ENCODE peak calls at places on chromosomes 6 and 20, in four cellular contexts. One of them, this sample, is unnamed.

GRCh38 chr6:116438590-116439448 is 22.4 kb upstream of the CALHM6 start:
- DNase-seq in left ventricle myocardium inferior: no peak
- DNase-seq in pancreas: no peak
- DNase-seq in psoas muscle: no peak
- DNase-seq in this sample: no peak

GRCh38 chr6:159982726-159983506 is 14.0 kb downstream of the IGF2R start:
- DNase-seq in psoas muscle: no peak
- DNase-seq in left ventricle myocardium inferior: no peak
- DNase-seq in pancreas: no peak
- DNase-seq in this sample: no peak

GRCh38 chr6:154403803-154404202 is 47.2 kb upstream of the IPCEF1 start:
- DNase-seq in psoas muscle: no peak
- DNase-seq in left ventricle myocardium inferior: no peak
- DNase-seq in pancreas: no peak
- DNase-seq in this sample: peak; percentile 25

GRCh38 chr6:42915737-42916136 is at the start of gene PTCRA:
- DNase-seq in left ventricle myocardium inferior: no peak
- DNase-seq in psoas muscle: no peak
- DNase-seq in pancreas: no peak
- DNase-seq in this sample: no peak

GRCh38 chr6:117072134-117072533 is 193.2 kb upstream of the VGLL2 start:
- DNase-seq in pancreas: no peak
- DNase-seq in psoas muscle: peak; percentile 54
- DNase-seq in left ventricle myocardium inferior: peak; percentile 51
- DNase-seq in this sample: no peak

GRCh38 chr6:31125162-31125561 is 4.9 kb upstream of the CDSN start:
- DNase-seq in pancreas: no peak
- DNase-seq in left ventricle myocardium inferior: peak; percentile 44
- DNase-seq in psoas muscle: no peak
- DNase-seq in this sample: peak; percentile 84

GRCh38 chr20:7375905-7376304 is 564.4 kb downstream of the HAO1 start:
- DNase-seq in left ventricle myocardium inferior: no peak
- DNase-seq in pancreas: no peak
- DNase-seq in psoas muscle: no peak
- DNase-seq in this sample: no peak

GRCh38 chr6:119138906-119139541 is 60.6 kb upstream of the FAM184A start:
- DNase-seq in left ventricle myocardium inferior: no peak
- DNase-seq in psoas muscle: no peak
- DNase-seq in pancreas: no peak
- DNase-seq in this sample: no peak

GRCh38 chr6:159104931-159105330 is 60.1 kb upstream of the TAGAP start:
- DNase-seq in pancreas: no peak
- DNase-seq in left ventricle myocardium inferior: no peak
- DNase-seq in psoas muscle: peak; percentile 33
- DNase-seq in this sample: no peak

GRCh38 chr6:1316482-1317220 is 4.8 kb downstream of the FOXQ1 start:
- DNase-seq in pancreas: no peak
- DNase-seq in left ventricle myocardium inferior: no peak
- DNase-seq in psoas muscle: no peak
- DNase-seq in this sample: no peak

GRCh38 chr6:100573169-100573568 is 108.4 kb upstream of the SIM1 start:
- DNase-seq in pancreas: no peak
- DNase-seq in psoas muscle: no peak
- DNase-seq in left ventricle myocardium inferior: no peak
- DNase-seq in this sample: no peak

GRCh38 chr20:52812231-52812847 is 159.8 kb upstream of the TSHZ2 start:
- DNase-seq in pancreas: no peak
- DNase-seq in left ventricle myocardium inferior: no peak
- DNase-seq in psoas muscle: no peak
- DNase-seq in this sample: no peak

GRCh38 chr20:39117486-39117885 is 155.3 kb downstream of the DHX35 start:
- DNase-seq in pancreas: no peak
- DNase-seq in left ventricle myocardium inferior: no peak
- DNase-seq in psoas muscle: no peak
- DNase-seq in this sample: no peak

GRCh38 chr20:4305091-4305490 is 289.7 kb upstream of the RNF24 start:
- DNase-seq in left ventricle myocardium inferior: no peak
- DNase-seq in pancreas: no peak
- DNase-seq in psoas muscle: no peak
- DNase-seq in this sample: no peak

GRCh38 chr20:9594284-9594875 is 80.0 kb downstream of the LAMP5 start:
- DNase-seq in psoas muscle: no peak
- DNase-seq in pancreas: no peak
- DNase-seq in left ventricle myocardium inferior: no peak
- DNase-seq in this sample: no peak

GRCh38 chr6:38239719-38240451 is 399.8 kb downstream of the BTBD9 start:
- DNase-seq in psoas muscle: no peak
- DNase-seq in pancreas: no peak
- DNase-seq in left ventricle myocardium inferior: no peak
- DNase-seq in this sample: no peak

GRCh38 chr6:146209942-146210341 is 181.1 kb downstream of the GRM1 start:
- DNase-seq in psoas muscle: no peak
- DNase-seq in left ventricle myocardium inferior: no peak
- DNase-seq in pancreas: no peak
- DNase-seq in this sample: no peak

GRCh38 chr20:39049684-39050554 is 87.8 kb downstream of the DHX35 start:
- DNase-seq in pancreas: peak; percentile 70
- DNase-seq in left ventricle myocardium inferior: peak; percentile 75
- DNase-seq in psoas muscle: peak; percentile 85
- DNase-seq in this sample: peak; percentile 79

GRCh38 chr20:35387334-35387733 is 24.4 kb downstream of the UQCC1 start:
- DNase-seq in pancreas: no peak
- DNase-seq in psoas muscle: no peak
- DNase-seq in left ventricle myocardium inferior: no peak
- DNase-seq in this sample: no peak

GRCh38 chr6:157768863-157769551 is 54.0 kb upstream of the SNX9 start:
- DNase-seq in psoas muscle: no peak
- DNase-seq in pancreas: no peak
- DNase-seq in left ventricle myocardium inferior: no peak
- DNase-seq in this sample: no peak

DNA sequence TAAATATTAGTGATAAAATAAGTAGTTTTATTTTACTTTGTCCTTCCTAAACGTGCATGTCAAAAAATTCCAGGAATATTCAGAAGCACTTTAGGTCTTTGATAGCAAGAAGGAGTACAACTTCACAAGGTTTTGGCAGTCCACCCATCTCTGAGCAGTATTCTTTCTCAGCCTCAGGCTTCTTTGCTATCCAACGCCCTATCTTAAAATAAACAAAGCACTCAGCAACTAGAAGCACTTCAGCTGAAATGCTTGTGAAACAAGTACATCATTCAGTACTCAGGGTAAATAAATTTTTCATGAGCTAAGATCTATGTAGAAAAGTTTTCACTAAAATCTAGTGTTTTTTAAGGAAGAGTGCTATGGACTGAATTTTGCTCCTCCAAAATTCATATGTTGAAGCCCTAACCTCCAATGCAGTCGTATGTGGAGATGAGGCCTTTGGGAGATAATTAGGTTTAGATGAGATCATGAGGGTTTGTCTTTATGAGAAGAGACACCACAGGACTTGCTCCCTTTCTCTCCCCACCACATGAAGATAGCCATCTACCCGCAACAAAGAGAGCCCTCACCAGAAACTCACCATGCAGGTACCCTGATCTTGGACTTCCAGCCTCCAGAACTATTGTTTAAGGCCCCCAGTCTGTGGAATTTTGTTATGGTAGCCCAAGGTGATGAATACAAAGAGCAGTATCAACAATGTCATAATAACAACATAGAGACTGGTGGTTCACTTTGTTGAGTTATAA is 539.1 kb downstream of the TFAP2A start:
- DNase-seq in pancreas: no peak
- DNase-seq in psoas muscle: no peak
- DNase-seq in left ventricle myocardium inferior: no peak
- DNase-seq in this sample: no peak
- H3K9me3 ChIP-seq in pancreas: no peaks in the 10 kb centered on the region
- H3K9me3 ChIP-seq in psoas muscle: no peaks in the 10 kb centered on the region
- H3K9me3 ChIP-seq in left ventricle myocardium inferior: peaks cover 28% of the 10 kb centered on the region
- H3K9me3 ChIP-seq in this sample: no peaks in the 10 kb centered on the region

DNA sequence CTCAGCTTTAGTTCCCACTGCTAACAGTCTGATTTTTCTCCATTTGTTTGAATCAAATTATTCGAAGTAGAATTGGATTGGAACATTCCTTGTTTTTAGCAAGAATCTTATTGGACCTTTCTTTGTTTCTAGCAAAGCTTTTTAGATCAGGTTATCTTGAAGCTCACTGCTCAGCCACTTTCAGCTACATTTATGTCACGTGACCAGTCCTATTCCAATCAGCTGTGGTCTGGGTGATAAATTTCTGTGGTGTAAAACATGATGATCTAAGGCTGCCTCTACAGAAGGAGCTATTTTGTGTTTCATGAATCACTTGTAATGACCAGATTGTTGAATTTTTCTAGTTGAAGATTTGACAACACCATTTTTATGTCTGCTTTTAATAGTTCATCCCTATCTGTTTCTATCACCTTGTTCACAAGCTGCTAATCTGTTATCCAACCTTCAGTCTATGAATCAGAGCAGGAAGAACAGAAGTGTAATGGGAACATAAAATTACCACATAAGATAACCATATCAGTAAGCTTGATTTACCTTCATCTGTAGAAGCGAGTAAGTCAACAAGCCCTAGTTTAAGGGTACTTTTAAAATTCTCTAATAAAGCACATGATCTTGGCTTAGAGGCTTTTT is 101.0 kb upstream of the MAP3K7 start:
- DNase-seq in pancreas: no peak
- DNase-seq in psoas muscle: no peak
- DNase-seq in left ventricle myocardium inferior: no peak
- DNase-seq in this sample: no peak
- TF ChIP-seq CTCF in pancreas: no peak
- TF ChIP-seq CTCF in psoas muscle: no peak
- TF ChIP-seq CTCF in left ventricle myocardium inferior: no peak
- TF ChIP-seq CTCF in this sample: no peak

GRCh38 chr6:22383016-22383415 is 86.2 kb upstream of the PRL start:
- DNase-seq in pancreas: no peak
- DNase-seq in psoas muscle: no peak
- DNase-seq in left ventricle myocardium inferior: no peak
- DNase-seq in this sample: no peak
- H3K9me3 ChIP-seq in pancreas: no peaks in the 10 kb centered on the region
- H3K9me3 ChIP-seq in psoas muscle: no peaks in the 10 kb centered on the region
- H3K9me3 ChIP-seq in left ventricle myocardium inferior: peaks cover 18% of the 10 kb centered on the region
- H3K9me3 ChIP-seq in this sample: no peaks in the 10 kb centered on the region

GRCh38 chr6:34859951-34860350 is 27.9 kb downstream of the TAF11 start:
- DNase-seq in psoas muscle: no peak
- DNase-seq in left ventricle myocardium inferior: no peak
- DNase-seq in pancreas: no peak
- DNase-seq in this sample: no peak

GRCh38 chr6:34855463-34855862 is 32.4 kb downstream of the TAF11 start:
- DNase-seq in left ventricle myocardium inferior: no peak
- DNase-seq in pancreas: no peak
- DNase-seq in psoas muscle: no peak
- DNase-seq in this sample: no peak

GRCh38 chr6:34864007-34864406 is 23.8 kb downstream of the TAF11 start:
- DNase-seq in pancreas: no peak
- DNase-seq in psoas muscle: no peak
- DNase-seq in left ventricle myocardium inferior: no peak
- DNase-seq in this sample: no peak

GRCh38 chr6:34858681-34859080 is 29.2 kb downstream of the TAF11 start:
- DNase-seq in left ventricle myocardium inferior: no peak
- DNase-seq in psoas muscle: no peak
- DNase-seq in pancreas: no peak
- DNase-seq in this sample: no peak
- TF ChIP-seq CTCF in left ventricle myocardium inferior: no peak
- TF ChIP-seq CTCF in psoas muscle: no peak
- TF ChIP-seq CTCF in pancreas: no peak
- TF ChIP-seq CTCF in this sample: no peak

GRCh38 chr20:31410011-31410410 is 4.0 kb upstream of the DEFB121 start:
- DNase-seq in pancreas: no peak
- DNase-seq in psoas muscle: no peak
- DNase-seq in left ventricle myocardium inferior: no peak
- DNase-seq in this sample: no peak
- H3K9me3 ChIP-seq in pancreas: no peaks in the 10 kb centered on the region
- H3K9me3 ChIP-seq in psoas muscle: no peaks in the 10 kb centered on the region
- H3K9me3 ChIP-seq in left ventricle myocardium inferior: peaks cover 3% of the 10 kb centered on the region
- H3K9me3 ChIP-seq in this sample: no peaks in the 10 kb centered on the region

GRCh38 chr6:53065266-53066058 is at the start of gene FBXO9:
- DNase-seq in psoas muscle: peak; percentile 88
- DNase-seq in pancreas: peak; percentile 55
- DNase-seq in left ventricle myocardium inferior: peak; percentile 72
- DNase-seq in this sample: peak; percentile 52

GRCh38 chr6:53066059-53066406 is 829 bp downstream of the FBXO9 start:
- DNase-seq in pancreas: peak; percentile 44
- DNase-seq in left ventricle myocardium inferior: peak; percentile 34
- DNase-seq in psoas muscle: peak; percentile 76
- DNase-seq in this sample: peak; percentile 32

GRCh38 chr6:53062369-53062639 is 2.9 kb upstream of the FBXO9 start:
- DNase-seq in pancreas: no peak
- DNase-seq in left ventricle myocardium inferior: no peak
- DNase-seq in psoas muscle: no peak
- DNase-seq in this sample: no peak

GRCh38 chr6:53066874-53067273 is 1.7 kb downstream of the FBXO9 start:
- DNase-seq in pancreas: no peak
- DNase-seq in psoas muscle: no peak
- DNase-seq in left ventricle myocardium inferior: no peak
- DNase-seq in this sample: no peak

GRCh38 chr6:53064726-53065265 is 408 bp upstream of the FBXO9 start:
- DNase-seq in pancreas: peak; percentile 96
- DNase-seq in psoas muscle: peak; percentile 97
- DNase-seq in left ventricle myocardium inferior: peak; percentile 97
- DNase-seq in this sample: peak; percentile 97
- TF ChIP-seq CTCF in pancreas: no peak
- TF ChIP-seq CTCF in psoas muscle: peak; percentile 10
- TF ChIP-seq CTCF in left ventricle myocardium inferior: peak; percentile 36
- TF ChIP-seq CTCF in this sample: no peak

GRCh38 chr20:62040933-62041332 is 24.7 kb downstream of the TAF4 start:
- DNase-seq in pancreas: no peak
- DNase-seq in left ventricle myocardium inferior: peak; percentile 5
- DNase-seq in psoas muscle: no peak
- DNase-seq in this sample: no peak
- H3K9me3 ChIP-seq in pancreas: no peaks in the 10 kb centered on the region
- H3K9me3 ChIP-seq in left ventricle myocardium inferior: peaks cover 4% of the 10 kb centered on the region
- H3K9me3 ChIP-seq in psoas muscle: no peaks in the 10 kb centered on the region
- H3K9me3 ChIP-seq in this sample: no peaks in the 10 kb centered on the region

DNA sequence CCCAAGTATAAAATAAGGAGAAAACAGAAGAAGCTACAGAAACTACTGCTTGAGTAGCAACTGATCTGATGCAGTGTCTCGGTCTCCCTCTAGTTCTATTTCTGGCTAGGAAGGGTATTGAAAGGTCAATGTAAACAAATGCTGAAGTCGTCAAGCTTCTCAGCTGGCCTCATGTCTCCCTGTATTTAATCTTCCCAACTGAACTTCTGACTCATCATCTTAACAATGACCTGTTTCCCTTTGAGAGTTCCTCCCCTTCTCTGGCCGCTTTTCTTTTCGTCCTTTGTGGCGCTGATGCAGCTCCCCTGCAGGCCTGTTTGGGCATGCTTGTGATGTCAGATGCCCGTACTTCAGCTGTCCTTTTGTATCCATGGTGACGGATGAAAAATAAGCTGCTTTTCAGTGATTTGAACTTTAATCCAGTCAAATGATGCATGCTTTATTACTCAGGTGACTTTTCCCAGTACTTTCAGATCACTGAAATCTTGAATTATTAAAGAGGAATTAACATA is 7.8 kb upstream of the LCA5 start:
- DNase-seq in left ventricle myocardium inferior: peak; percentile 56
- DNase-seq in psoas muscle: peak; percentile 82
- DNase-seq in pancreas: peak; percentile 33
- DNase-seq in this sample: peak; percentile 78
- TF ChIP-seq CTCF in left ventricle myocardium inferior: peak; percentile 74
- TF ChIP-seq CTCF in psoas muscle: peak; percentile 57
- TF ChIP-seq CTCF in pancreas: no peak
- TF ChIP-seq CTCF in this sample: peak; percentile 46

This sample was measured in uterus.